ENCODE peak calls at places on chromosomes 16 and 17, in six cellular contexts. One of them, this sample, is unnamed.

GRCh38 chr17:74161501-74161850 is 42.0 kb upstream of the RPL38 start:
- DNase-seq in thoracic aorta: no peak
- DNase-seq in GM23338: no peak
- DNase-seq in stomach: no peak
- DNase-seq in A673: no peak
- DNase-seq in astrocyte of the spinal cord: no peak
- DNase-seq in this sample: no peak

GRCh38 chr16:66551362-66551761 is 1.0 kb upstream of the CKLF start:
- DNase-seq in thoracic aorta: no peak
- DNase-seq in GM23338: peak; percentile 65
- DNase-seq in stomach: no peak
- DNase-seq in A673: peak; percentile 78
- DNase-seq in astrocyte of the spinal cord: no peak
- DNase-seq in this sample: no peak

GRCh38 chr17:76207670-76208069 is 32.6 kb downstream of the RNF157 start:
- DNase-seq in thoracic aorta: no peak
- DNase-seq in GM23338: no peak
- DNase-seq in stomach: no peak
- DNase-seq in A673: no peak
- DNase-seq in astrocyte of the spinal cord: no peak
- DNase-seq in this sample: no peak

GRCh38 chr17:32333187-32333586 is 8.8 kb downstream of the C17orf75 start:
- DNase-seq in thoracic aorta: no peak
- DNase-seq in GM23338: no peak
- DNase-seq in stomach: no peak
- DNase-seq in A673: no peak
- DNase-seq in astrocyte of the spinal cord: no peak
- DNase-seq in this sample: no peak

GRCh38 chr16:10827691-10828341 is 9.2 kb upstream of the TVP23A start:
- DNase-seq in thoracic aorta: peak; percentile 63
- DNase-seq in GM23338: no peak
- DNase-seq in stomach: peak; percentile 72
- DNase-seq in A673: no peak
- DNase-seq in astrocyte of the spinal cord: peak; percentile 91
- DNase-seq in this sample: peak; percentile 97

GRCh38 chr16:681746-682427 is 1.7 kb downstream of the STUB1 start:
- DNase-seq in thoracic aorta: no peak
- DNase-seq in GM23338: no peak
- DNase-seq in stomach: no peak
- DNase-seq in A673: no peak
- DNase-seq in astrocyte of the spinal cord: peak; percentile 19
- DNase-seq in this sample: no peak

GRCh38 chr17:1413281-1413791 is 13.3 kb upstream of the YWHAE start:
- DNase-seq in thoracic aorta: peak; percentile 64
- DNase-seq in GM23338: no peak
- DNase-seq in stomach: peak; percentile 89
- DNase-seq in A673: no peak
- DNase-seq in astrocyte of the spinal cord: peak; percentile 82
- DNase-seq in this sample: peak; percentile 39

GRCh38 chr17:16013943-16014407 is 14.4 kb downstream of the TTC19 start:
- DNase-seq in thoracic aorta: no peak
- DNase-seq in GM23338: peak; percentile 64
- DNase-seq in stomach: no peak
- DNase-seq in A673: peak; percentile 57
- DNase-seq in astrocyte of the spinal cord: peak; percentile 87
- DNase-seq in this sample: peak; percentile 53

GRCh38 chr17:64085650-64086005 is 44.3 kb downstream of the ERN1 start:
- DNase-seq in thoracic aorta: no peak
- DNase-seq in GM23338: no peak
- DNase-seq in stomach: no peak
- DNase-seq in A673: no peak
- DNase-seq in astrocyte of the spinal cord: no peak
- DNase-seq in this sample: no peak

DNA sequence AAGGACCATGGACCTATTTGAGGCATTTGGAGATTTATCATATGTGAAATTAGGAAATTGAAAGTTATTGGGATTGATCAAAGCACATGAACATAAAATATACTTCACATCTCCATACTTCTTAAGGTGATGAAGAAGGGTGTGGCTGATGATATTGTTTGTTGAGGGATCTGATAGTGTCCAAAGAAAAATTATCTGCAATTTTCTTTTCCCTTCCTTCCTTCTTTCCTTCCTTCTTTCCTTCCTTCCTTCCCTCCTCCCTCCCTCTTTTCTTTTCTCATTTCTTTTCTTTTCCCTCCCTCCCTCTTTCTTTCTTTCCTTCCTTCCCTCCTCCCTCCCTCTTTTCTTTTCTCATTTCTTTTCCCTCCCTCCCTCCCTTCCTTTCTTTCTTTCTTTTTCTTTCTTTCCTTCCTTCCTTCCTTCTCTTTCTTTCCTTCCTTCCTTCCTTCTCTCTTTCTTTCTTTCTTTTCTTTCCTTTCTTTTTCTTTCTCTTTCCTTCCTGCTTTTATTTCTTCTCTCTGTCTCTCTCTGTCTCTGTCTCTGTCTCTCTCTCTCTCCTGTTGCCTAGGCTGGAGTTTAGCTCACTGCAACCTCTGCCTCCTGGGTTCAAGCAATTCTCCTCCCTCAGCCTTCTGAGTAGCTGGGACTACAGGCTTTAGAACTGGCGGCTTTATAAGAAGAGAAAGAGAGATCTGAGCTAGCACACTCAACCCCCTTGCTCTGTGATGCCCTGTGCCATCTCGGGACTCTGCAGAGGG is 20.9 kb upstream of the ITPRIPL2 start:
- DNase-seq in thoracic aorta: no peak
- DNase-seq in GM23338: no peak
- DNase-seq in stomach: no peak
- DNase-seq in A673: no peak
- DNase-seq in astrocyte of the spinal cord: no peak
- DNase-seq in this sample: no peak
- H3K4me3 ChIP-seq in thoracic aorta: no peak overlapping the region
- H3K4me3 ChIP-seq in GM23338: no peak overlapping the region
- H3K4me3 ChIP-seq in stomach: no peak overlapping the region
- H3K4me3 ChIP-seq in A673: no peak overlapping the region
- H3K4me3 ChIP-seq in astrocyte of the spinal cord: no peak overlapping the region
- H3K4me3 ChIP-seq in this sample: no peak overlapping the region

DNA sequence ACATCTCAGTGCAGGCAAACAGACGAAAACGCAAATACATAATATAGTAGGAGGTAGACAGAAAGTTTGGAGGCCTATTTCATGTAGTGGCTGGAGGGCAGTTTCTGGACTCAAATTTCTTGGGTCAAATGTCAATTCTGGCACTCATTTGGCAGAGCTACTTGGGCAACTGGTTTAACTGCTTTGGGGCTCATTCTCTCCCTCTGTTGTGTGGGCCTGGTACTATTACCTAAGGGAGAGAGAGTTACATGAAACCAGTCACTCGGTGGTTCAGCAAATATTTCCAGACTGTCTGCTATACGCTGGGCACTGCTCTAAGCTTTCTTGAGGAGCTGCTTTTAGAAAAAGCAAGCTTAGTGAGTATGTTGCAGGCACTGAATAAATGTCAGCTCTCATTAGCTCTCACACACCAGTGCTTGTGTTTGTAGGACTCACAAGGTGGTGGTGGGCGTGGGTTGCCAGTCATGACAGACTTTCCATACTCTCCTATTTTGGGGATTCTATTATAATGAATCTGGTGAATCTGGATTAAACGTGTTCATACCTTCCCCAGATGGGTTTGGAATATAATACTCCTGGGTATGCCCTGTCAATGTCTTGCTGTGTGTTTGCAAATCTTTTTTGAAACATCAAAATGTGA is 1.7 kb upstream of the SHISA9 start:
- DNase-seq in thoracic aorta: no peak
- DNase-seq in GM23338: no peak
- DNase-seq in stomach: peak; percentile 29
- DNase-seq in A673: no peak
- DNase-seq in astrocyte of the spinal cord: no peak
- DNase-seq in this sample: no peak
- H3K4me3 ChIP-seq in thoracic aorta: no peak overlapping the region
- H3K4me3 ChIP-seq in GM23338: peak overlapping the region; percentile 93
- H3K4me3 ChIP-seq in stomach: no peak overlapping the region
- H3K4me3 ChIP-seq in A673: no peak overlapping the region
- H3K4me3 ChIP-seq in astrocyte of the spinal cord: no peak overlapping the region
- H3K4me3 ChIP-seq in this sample: no peak overlapping the region

GRCh38 chr17:81838753-81839255 is 4.0 kb upstream of the PPP1R27 start:
- DNase-seq in thoracic aorta: no peak
- DNase-seq in GM23338: no peak
- DNase-seq in stomach: no peak
- DNase-seq in A673: no peak
- DNase-seq in astrocyte of the spinal cord: no peak
- DNase-seq in this sample: no peak
- H3K4me3 ChIP-seq in thoracic aorta: no peak overlapping the region
- H3K4me3 ChIP-seq in GM23338: no peak overlapping the region
- H3K4me3 ChIP-seq in stomach: no peak overlapping the region
- H3K4me3 ChIP-seq in A673: no peak overlapping the region
- H3K4me3 ChIP-seq in astrocyte of the spinal cord: no peak overlapping the region
- H3K4me3 ChIP-seq in this sample: no peak overlapping the region

GRCh38 chr16:87174061-87174460 is 143.1 kb downstream of the C16orf95 start:
- DNase-seq in thoracic aorta: no peak
- DNase-seq in GM23338: peak; percentile 28
- DNase-seq in stomach: no peak
- DNase-seq in A673: no peak
- DNase-seq in astrocyte of the spinal cord: no peak
- DNase-seq in this sample: no peak

GRCh38 chr16:87170310-87170709 is 146.9 kb downstream of the C16orf95 start:
- DNase-seq in thoracic aorta: no peak
- DNase-seq in GM23338: no peak
- DNase-seq in stomach: no peak
- DNase-seq in A673: no peak
- DNase-seq in astrocyte of the spinal cord: no peak
- DNase-seq in this sample: no peak

GRCh38 chr16:87172632-87173031 is 144.6 kb downstream of the C16orf95 start:
- DNase-seq in thoracic aorta: no peak
- DNase-seq in GM23338: peak; percentile 54
- DNase-seq in stomach: no peak
- DNase-seq in A673: no peak
- DNase-seq in astrocyte of the spinal cord: no peak
- DNase-seq in this sample: no peak

GRCh38 chr16:87171723-87172122 is 145.5 kb downstream of the C16orf95 start:
- DNase-seq in thoracic aorta: no peak
- DNase-seq in GM23338: no peak
- DNase-seq in stomach: no peak
- DNase-seq in A673: no peak
- DNase-seq in astrocyte of the spinal cord: no peak
- DNase-seq in this sample: no peak

GRCh38 chr16:87173294-87173883 is 143.8 kb downstream of the C16orf95 start:
- DNase-seq in thoracic aorta: no peak
- DNase-seq in GM23338: no peak
- DNase-seq in stomach: no peak
- DNase-seq in A673: no peak
- DNase-seq in astrocyte of the spinal cord: no peak
- DNase-seq in this sample: no peak
- H3K4me3 ChIP-seq in thoracic aorta: no peak overlapping the region
- H3K4me3 ChIP-seq in GM23338: no peak overlapping the region
- H3K4me3 ChIP-seq in stomach: no peak overlapping the region
- H3K4me3 ChIP-seq in A673: no peak overlapping the region
- H3K4me3 ChIP-seq in astrocyte of the spinal cord: no peak overlapping the region
- H3K4me3 ChIP-seq in this sample: no peak overlapping the region

GRCh38 chr17:8227238-8227581 is 16.8 kb upstream of the AURKB start:
- DNase-seq in thoracic aorta: no peak
- DNase-seq in GM23338: no peak
- DNase-seq in stomach: no peak
- DNase-seq in A673: no peak
- DNase-seq in astrocyte of the spinal cord: no peak
- DNase-seq in this sample: no peak
- H3K4me3 ChIP-seq in thoracic aorta: peak overlapping the region; percentile 64
- H3K4me3 ChIP-seq in GM23338: peak overlapping the region; percentile 58
- H3K4me3 ChIP-seq in stomach: peak overlapping the region; percentile 24
- H3K4me3 ChIP-seq in A673: peak overlapping the region; percentile 47
- H3K4me3 ChIP-seq in astrocyte of the spinal cord: peak overlapping the region; percentile 42
- H3K4me3 ChIP-seq in this sample: peak overlapping the region; percentile 42

DNA sequence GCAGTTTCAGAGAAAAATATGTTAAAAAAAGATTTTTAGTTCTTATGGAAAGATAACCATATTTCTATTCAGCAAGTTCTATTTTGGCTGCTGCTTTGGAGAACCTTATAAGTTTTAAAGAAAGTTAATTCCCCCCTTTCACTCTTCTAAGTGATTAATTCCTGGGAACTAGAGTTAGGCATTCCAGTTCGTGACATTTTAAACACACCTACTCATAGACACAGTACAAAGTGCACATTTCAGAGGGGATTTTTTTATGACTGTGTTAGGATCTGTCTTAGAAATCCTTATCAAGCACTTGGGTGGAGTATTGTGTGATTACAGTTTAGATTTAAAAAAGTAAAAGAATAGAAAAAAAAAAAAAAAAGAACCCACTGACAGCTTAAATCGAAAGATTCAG is 3.5 kb upstream of the CDH11 start:
- DNase-seq in thoracic aorta: no peak
- DNase-seq in GM23338: no peak
- DNase-seq in stomach: no peak
- DNase-seq in A673: no peak
- DNase-seq in astrocyte of the spinal cord: no peak
- DNase-seq in this sample: no peak
- H3K4me3 ChIP-seq in thoracic aorta: no peak overlapping the region
- H3K4me3 ChIP-seq in GM23338: no peak overlapping the region
- H3K4me3 ChIP-seq in stomach: no peak overlapping the region
- H3K4me3 ChIP-seq in A673: peak overlapping the region; percentile 79
- H3K4me3 ChIP-seq in astrocyte of the spinal cord: peak overlapping the region; percentile 98
- H3K4me3 ChIP-seq in this sample: peak overlapping the region; percentile 92

GRCh38 chr17:3960764-3961163 is 3.5 kb downstream of the ATP2A3 start:
- DNase-seq in thoracic aorta: no peak
- DNase-seq in GM23338: no peak
- DNase-seq in stomach: no peak
- DNase-seq in A673: no peak
- DNase-seq in astrocyte of the spinal cord: no peak
- DNase-seq in this sample: no peak
- H3K4me3 ChIP-seq in thoracic aorta: no peak overlapping the region
- H3K4me3 ChIP-seq in GM23338: no peak overlapping the region
- H3K4me3 ChIP-seq in stomach: no peak overlapping the region
- H3K4me3 ChIP-seq in A673: no peak overlapping the region
- H3K4me3 ChIP-seq in astrocyte of the spinal cord: no peak overlapping the region
- H3K4me3 ChIP-seq in this sample: no peak overlapping the region

DNA sequence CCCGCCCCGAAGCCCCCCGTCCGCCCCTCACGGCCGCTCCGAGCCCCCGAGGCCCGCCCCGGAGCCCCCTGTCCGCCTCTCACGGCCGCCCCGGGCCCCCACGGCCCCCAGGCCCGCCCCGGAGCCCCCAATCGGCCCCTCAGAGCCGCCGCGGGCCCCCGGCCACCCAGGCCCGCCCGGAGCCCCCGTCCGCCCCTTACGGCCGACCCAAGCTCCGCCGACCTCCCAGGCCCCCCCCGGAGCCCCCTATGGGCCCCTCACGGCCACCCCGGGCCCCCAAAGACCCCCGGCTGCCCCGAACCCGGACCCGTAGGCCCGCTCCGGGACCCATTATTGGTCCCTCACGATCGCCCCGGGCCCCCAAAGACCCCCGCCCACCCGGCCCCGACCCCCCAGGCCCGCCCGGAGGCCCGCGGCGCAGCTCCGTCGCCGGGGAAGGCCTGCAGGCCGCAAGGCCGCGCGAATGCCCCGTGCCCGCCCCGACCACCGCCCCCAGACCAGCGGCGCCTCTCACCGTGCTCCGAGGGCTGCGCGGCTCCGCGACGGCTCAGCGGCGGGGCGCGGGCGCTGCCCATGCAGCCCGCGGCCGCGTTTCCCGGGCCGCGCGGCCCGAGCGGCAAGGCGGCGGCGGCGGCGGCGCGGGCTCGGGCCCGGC is 503 bp downstream of the ANKRD11 start:
- DNase-seq in thoracic aorta: no peak
- DNase-seq in GM23338: no peak
- DNase-seq in stomach: no peak
- DNase-seq in A673: no peak
- DNase-seq in astrocyte of the spinal cord: no peak
- DNase-seq in this sample: no peak
- H3K4me3 ChIP-seq in thoracic aorta: peak overlapping the region; percentile 93
- H3K4me3 ChIP-seq in GM23338: peak overlapping the region; percentile 83
- H3K4me3 ChIP-seq in stomach: peak overlapping the region; percentile 88
- H3K4me3 ChIP-seq in A673: peak overlapping the region; percentile 86
- H3K4me3 ChIP-seq in astrocyte of the spinal cord: peak overlapping the region; percentile 72
- H3K4me3 ChIP-seq in this sample: peak overlapping the region; percentile 65